ENCODE peak calls at places on chromosomes 2 and 18, in four cellular contexts. V is stomach, X is upper lobe of left lung, H is lower lobe of right lung. T is an unnamed sample. For H3K36me3 and H3K27me3, the result is how much of the 10 kb centered on the place peaks cover.

GRCh38 chr18:44597797-44598196 is 82.9 kb upstream of the SETBP1 start:
- DNase-seq in V (no peak), X (no peak), H (no peak), T (no peak)

GRCh38 chr2:3173031-3173430 is 204.6 kb downstream of the EIPR1 start:
- DNase-seq in V (no peak), X (no peak), H (peak), T (no peak)

GRCh38 chr2:77228379-77228778 is 293.8 kb downstream of the LRRTM4 start:
- DNase-seq in V (no peak), X (no peak), H (no peak), T (no peak)

GRCh38 chr2:241008711-241009121 is 10.3 kb downstream of the SNED1 start:
- DNase-seq in V (peak), X (no peak), H (no peak), T (peak)

GRCh38 chr2:202583709-202584219 is 51.0 kb upstream of the FAM117B start:
- DNase-seq in V (no peak), X (no peak), H (no peak), T (no peak)

GRCh38 chr2:203672856-203673255 is 33.6 kb upstream of the CD28 start:
- DNase-seq in V (no peak), X (no peak), H (no peak), T (no peak)

GRCh38 chr2:150376627-150377335 is 110.7 kb downstream of the RND3 start:
- DNase-seq in V (no peak), X (no peak), H (no peak), T (no peak)

GRCh38 chr2:88919087-88919738 is 227.7 kb downstream of the RPIA start:
- DNase-seq in V (no peak), X (no peak), H (no peak), T (peak)

GRCh38 chr18:33051397-33051796 is 278.6 kb upstream of the KLHL14 start:
- DNase-seq in V (peak), X (no peak), H (no peak), T (no peak)

GRCh38 chr2:11681722-11682589 is 12.0 kb upstream of the NTSR2 start:
- DNase-seq in V (peak), X (peak), H (no peak), T (peak)

GRCh38 chr2:160920791-160921303 is 239.4 kb upstream of the TANK start:
- DNase-seq in V (no peak), X (no peak), H (no peak), T (no peak)

GRCh38 chr2:84971799-84972790 is 1.1 kb downstream of the KCMF1 start:
- DNase-seq in V (peak), X (peak), H (peak), T (no peak)

GRCh38 chr2:112481528-112482228 is at the start of gene TTL:
- DNase-seq in V (peak), X (peak), H (peak), T (peak)

GRCh38 chr18:45748531-45748930 is 24.6 kb downstream of the SLC14A1 start:
- DNase-seq in V (no peak), X (no peak), H (no peak), T (no peak)

GRCh38 chr2:234420406-234420805 is 76.5 kb downstream of the ARL4C start:
- DNase-seq in V (no peak), X (no peak), H (no peak), T (no peak)

GRCh38 chr2:233952335-233952734 is 35.2 kb downstream of the TRPM8 start:
- DNase-seq in V (no peak), X (no peak), H (no peak), T (no peak)

GRCh38 chr2:119177171-119177837 is 18.8 kb upstream of the C1QL2 start:
- DNase-seq in V (no peak), X (no peak), H (no peak), T (no peak)

GRCh38 chr2:213995400-213996105 is 415.3 kb upstream of the VWC2L start:
- DNase-seq in V (no peak), X (no peak), H (no peak), T (no peak)

GRCh38 chr18:31104444-31104843 is 2.2 kb upstream of the DSC2 start:
- DNase-seq in V (no peak), X (no peak), H (no peak), T (no peak)

GRCh38 chr2:170421175-170421687 is 243.3 kb downstream of the MYO3B start:
- DNase-seq in V (no peak), X (no peak), H (no peak), T (no peak)

GRCh38 chr2:45994060-45994459 is 303.1 kb upstream of the EPAS1 start:
- DNase-seq in V (no peak), X (no peak), H (no peak), T (no peak)

GRCh38 chr2:179417436-179417949 is 152.9 kb upstream of the SESTD1 start:
- DNase-seq in V (no peak), X (no peak), H (no peak), T (no peak)

GRCh38 chr2:50538137-50538536 is 493.8 kb downstream of the NRXN1 start:
- DNase-seq in V (no peak), X (no peak), H (no peak), T (no peak)

GRCh38 chr18:55861266-55861665 is 273.3 kb upstream of the TCF4 start:
- DNase-seq in V (no peak), X (no peak), H (no peak), T (no peak)

GRCh38 chr2:40202798-40203400 is 249.0 kb downstream of the SLC8A1 start:
- DNase-seq in V (no peak), X (no peak), H (no peak), T (no peak)

GRCh38 chr2:158502984-158503383 is 46.2 kb downstream of the PKP4 start:
- DNase-seq in V (no peak), X (no peak), H (no peak), T (no peak)

GRCh38 chr2:15510131-15510530 is 51.0 kb downstream of the NBAS start:
- DNase-seq in V (no peak), X (no peak), H (no peak), T (no peak)

GRCh38 chr2:207163815-207164747 is 1.7 kb downstream of the KLF7 start:
- DNase-seq in V (peak), X (peak), H (peak), T (no peak)

GRCh38 chr2:66602341-66602740 is 167.4 kb downstream of the MEIS1 start:
- DNase-seq in V (no peak), X (no peak), H (no peak), T (no peak)

GRCh38 chr2:79980116-79980515 is 324.4 kb downstream of the LRRTM1 start:
- DNase-seq in V (no peak), X (no peak), H (no peak), T (no peak)

GRCh38 chr2:217933326-217933993 is 69.3 kb downstream of the TNS1 start:
- DNase-seq in V (no peak), X (no peak), H (peak), T (no peak)
- H3K4me3 ChIP-seq in V (peak), X (no peak), H (peak), T (no peak)

GRCh38 chr2:96633641-96634040 is 4.5 kb downstream of the KANSL3 start:
- DNase-seq in V (no peak), X (no peak), H (no peak), T (no peak)
- H3K36me3 ChIP-seq in V (half or more), X (under half), H (half or more), T (under half)

DNA sequence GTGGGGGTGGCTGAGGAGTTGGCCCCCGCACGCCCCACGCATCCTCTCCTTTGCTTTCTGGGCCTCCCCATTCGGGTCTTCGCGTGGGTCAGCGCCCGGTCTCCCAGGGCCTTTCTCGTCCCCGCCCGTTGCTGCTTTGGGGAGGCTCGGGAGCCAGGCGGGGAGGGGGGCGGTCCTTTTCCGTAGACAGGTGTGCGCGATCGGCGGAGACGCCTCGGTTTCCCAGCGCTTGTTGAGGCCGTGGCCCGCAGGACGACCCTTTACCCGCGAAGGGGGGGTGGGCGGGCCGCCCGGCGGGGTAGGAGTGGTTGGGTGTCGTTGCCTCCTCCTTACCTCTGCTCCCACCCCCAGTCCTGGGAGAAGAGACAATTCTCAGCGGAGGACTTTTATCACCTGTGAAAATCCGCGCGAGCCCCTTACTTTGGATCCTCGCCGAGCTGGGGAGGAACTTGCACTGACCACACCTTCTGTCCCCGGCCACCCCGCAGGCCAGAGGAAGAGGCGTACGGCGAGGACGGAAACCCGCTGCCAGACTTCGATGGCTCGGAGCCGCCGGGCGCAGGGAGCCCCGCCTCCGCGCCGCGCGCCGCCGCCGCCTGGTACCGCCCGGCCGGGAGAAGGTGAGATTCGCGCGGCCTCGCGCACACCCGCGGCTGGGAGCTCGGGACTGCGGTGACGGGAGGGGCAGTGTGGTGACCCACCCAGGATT is 2.7 kb downstream of the ADCYAP1 start:
- DNase-seq in V (no peak), X (no peak), H (peak), T (peak)
- H3K27me3 ChIP-seq in V (under half), X (under half), H (half or more), T (half or more)

GRCh38 chr2:221465776-221466175 is 106.3 kb downstream of the EPHA4 start:
- DNase-seq in V (no peak), X (peak), H (no peak), T (no peak)
- H3K4me3 ChIP-seq in V (no peak), X (no peak), H (no peak), T (no peak)

DNA sequence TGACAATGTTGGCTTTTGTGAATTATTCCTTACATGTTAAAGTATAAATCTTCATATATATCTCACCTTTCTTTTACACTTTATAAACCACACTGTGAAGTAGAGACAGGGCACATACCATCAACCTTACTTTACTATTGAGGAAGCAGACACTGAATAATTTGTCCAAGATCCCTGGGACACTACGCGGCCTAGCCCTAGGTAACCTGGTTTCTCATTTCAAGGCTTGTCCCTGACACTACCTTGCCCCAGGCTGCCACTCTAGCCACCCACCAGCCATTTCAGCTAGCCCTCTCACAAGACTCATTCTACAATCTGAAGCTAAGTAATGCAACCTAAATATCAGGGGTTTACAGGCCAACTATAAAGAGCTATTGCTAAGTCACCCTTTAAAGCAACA is 26.7 kb downstream of the CCDC93 start:
- DNase-seq in V (no peak), X (no peak), H (no peak), T (no peak)
- H3K36me3 ChIP-seq in V (half or more), X (under half), H (half or more), T (under half)

GRCh38 chr2:38489846-38490245 is 112.8 kb upstream of the ATL2 start:
- DNase-seq in V (no peak), X (no peak), H (no peak), T (no peak)

GRCh38 chr2:38495880-38496279 is 106.8 kb downstream of the HNRNPLL start:
- DNase-seq in V (no peak), X (no peak), H (no peak), T (no peak)

GRCh38 chr2:38491436-38491835 is 111.3 kb downstream of the HNRNPLL start:
- DNase-seq in V (no peak), X (no peak), H (no peak), T (no peak)

GRCh38 chr2:38494394-38494793 is 108.3 kb downstream of the HNRNPLL start:
- DNase-seq in V (no peak), X (no peak), H (no peak), T (no peak)

DNA sequence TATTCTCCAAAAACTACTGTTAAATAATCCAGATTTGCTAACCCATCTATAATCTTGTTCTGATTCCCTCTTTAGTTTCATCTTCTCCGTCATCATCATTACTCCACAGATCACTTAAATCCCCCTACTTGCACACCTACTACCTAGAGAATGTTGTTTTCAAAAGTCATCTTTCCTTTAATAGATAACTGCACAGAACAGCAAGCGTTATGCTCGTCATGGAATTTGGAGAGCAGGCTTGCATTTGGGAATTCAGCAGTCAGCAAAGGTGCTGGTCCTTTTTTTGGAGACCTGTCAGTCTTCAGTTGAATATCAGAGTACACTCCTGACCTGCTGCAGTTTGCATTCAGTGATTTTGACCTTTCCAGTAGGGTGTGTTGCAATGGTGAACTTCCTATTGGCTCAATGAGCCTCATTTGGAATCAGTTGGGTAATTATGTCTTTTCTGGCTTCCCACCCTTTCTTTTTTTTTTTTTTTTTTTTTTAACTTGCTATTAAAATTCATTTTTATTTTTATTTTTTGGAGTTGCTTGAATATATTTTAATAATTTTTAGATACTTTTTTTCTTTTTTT is 110.6 kb downstream of the HNRNPLL start:
- DNase-seq in V (no peak), X (no peak), H (no peak), T (no peak)
- H3K27me3 ChIP-seq in V (under half), X (under half), H (under half), T (under half)

DNA sequence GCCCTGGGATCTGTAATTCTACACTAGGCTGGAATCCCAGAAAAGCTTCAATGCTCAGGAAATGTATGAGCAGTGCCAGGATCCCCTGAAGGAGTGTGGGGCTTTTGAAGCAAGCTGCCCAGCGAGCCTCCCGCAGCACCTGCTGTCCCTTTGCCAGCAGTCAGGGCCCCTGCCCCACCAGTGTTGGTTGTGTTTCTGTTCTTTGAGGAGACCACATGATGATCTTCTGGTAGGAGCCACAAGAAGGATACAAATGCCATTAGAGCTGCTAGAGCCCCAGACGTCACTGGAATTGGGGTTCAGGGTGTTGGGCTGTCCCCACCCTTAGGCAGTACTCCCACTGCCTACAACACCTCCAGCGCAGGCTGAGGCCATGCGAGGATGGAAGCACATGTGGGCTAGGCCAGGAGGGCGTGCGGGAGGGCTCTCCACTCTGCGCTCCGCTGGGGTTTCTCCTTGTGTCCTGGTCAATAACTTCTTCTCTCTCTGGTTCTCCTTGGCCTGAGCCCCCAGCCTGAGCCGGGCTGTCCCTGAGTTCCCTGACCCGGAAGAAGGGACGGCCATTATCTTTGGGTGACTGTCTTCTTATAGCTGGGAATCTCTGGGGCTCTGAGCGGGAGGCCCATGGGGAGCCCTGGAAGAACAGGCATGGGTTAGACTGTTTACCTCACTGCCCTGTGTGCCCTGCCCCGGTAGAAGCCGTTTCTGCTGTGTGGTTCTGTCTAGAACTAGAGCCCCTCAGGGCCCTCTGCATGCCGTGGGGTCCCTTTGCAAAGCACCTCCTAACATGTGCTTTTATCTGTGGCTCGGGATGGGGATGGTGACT is 73.9 kb downstream of the LRRFIP1 start:
- DNase-seq in V (no peak), X (no peak), H (no peak), T (no peak)
- H3K4me3 ChIP-seq in V (no peak), X (no peak), H (no peak), T (no peak)

GRCh38 chr2:197416268-197416667 is 18.6 kb downstream of the SF3B1 start:
- DNase-seq in V (no peak), X (no peak), H (no peak), T (no peak)
- H3K36me3 ChIP-seq in V (half or more), X (under half), H (half or more), T (under half)

T was measured in H7.